ENCODE peak calls at places on chromosome 10, in eight cellular contexts. C is H9, G is AG04449, B is esophagus muscularis mucosa, A is right lobe of liver, I is stomach, Q is MCF 10A, N is A673. F is an unnamed sample.
A peak's percentile ranks its signal among the peaks of the same experiment; 100 is the strongest.

GRCh38 chr10:15363031-15363430 is 8.1 kb downstream of the FAM171A1 start:
- DNase-seq in C (no peak), G (no peak), B (no peak), A (no peak), I (no peak), Q (no peak), N (no peak), F (no peak)

GRCh38 chr10:34486008-34486407 is 329.1 kb downstream of the PARD3 start:
- DNase-seq in C (no peak), G (no peak), B (peak; percentile 39), A (no peak), I (no peak), Q (no peak), N (no peak), F (no peak)

GRCh38 chr10:48253970-48254657 is 20.4 kb downstream of the FRMPD2 start:
- DNase-seq in C (no peak), G (peak; percentile 60), B (peak; percentile 72), A (no peak), I (no peak), Q (peak; percentile 63), N (peak; percentile 72), F (no peak)

GRCh38 chr10:51291961-51292360 is 217.7 kb downstream of the PRKG1 start:
- DNase-seq in C (no peak), G (no peak), B (no peak), A (no peak), I (no peak), Q (no peak), N (no peak), F (no peak)

GRCh38 chr10:122140477-122140902 is 130.6 kb upstream of the BTBD16 start:
- DNase-seq in C (no peak), G (no peak), B (no peak), A (no peak), I (no peak), Q (peak; percentile 90), N (no peak), F (no peak)

GRCh38 chr10:124200011-124200410 is 106.6 kb upstream of the CHST15 start:
- DNase-seq in C (no peak), G (no peak), B (no peak), A (no peak), I (no peak), Q (peak; percentile 35), N (no peak), F (no peak)

GRCh38 chr10:35335133-35335532 is 1.2 kb upstream of the CCNY start:
- DNase-seq in C (no peak), G (no peak), B (no peak), A (no peak), I (no peak), Q (peak; percentile 29), N (no peak), F (no peak)

GRCh38 chr10:75433216-75433615 is 1.8 kb downstream of the LRMDA start:
- DNase-seq in C (no peak), G (no peak), B (no peak), A (no peak), I (no peak), Q (no peak), N (no peak), F (no peak)

DNA sequence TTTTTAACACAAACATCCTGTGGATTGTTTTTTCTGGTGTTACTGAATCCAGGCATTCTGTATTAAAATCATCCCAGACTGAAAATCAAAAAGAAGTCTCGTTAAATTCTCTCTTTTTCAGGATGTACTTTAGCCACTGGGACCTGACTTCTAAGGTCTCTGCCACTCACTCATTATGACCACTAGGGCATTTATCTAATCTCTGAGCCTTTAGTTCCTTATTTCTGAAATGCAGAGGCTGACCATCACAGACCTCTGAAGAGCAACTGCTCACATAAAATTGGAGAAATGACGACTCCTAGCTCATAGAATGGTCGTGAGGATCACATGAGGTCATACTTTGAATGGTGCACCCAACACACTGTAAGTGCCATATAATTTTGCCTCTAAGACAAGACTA is 63.2 kb downstream of the KCNMA1 start:
- DNase-seq in C (no peak), G (no peak), B (no peak), A (no peak), I (no peak), Q (no peak), N (no peak), F (no peak)
- TF ChIP-seq CTCF in C (peak; percentile 42), G (no peak), B (no peak), A (no peak), I (no peak), Q (no peak), N (no peak), F (no peak)

GRCh38 chr10:133277277-133277992 is 767 bp upstream of the ADAM8 start:
- DNase-seq in C (no peak), G (no peak), B (no peak), A (peak; percentile 34), I (no peak), Q (no peak), N (no peak), F (no peak)

GRCh38 chr10:133277993-133278576 is 1.4 kb upstream of the ADAM8 start:
- DNase-seq in C (no peak), G (no peak), B (no peak), A (peak; percentile 49), I (peak; percentile 69), Q (peak; percentile 64), N (no peak), F (no peak)

GRCh38 chr10:133275683-133276092 is 980 bp downstream of the ADAM8 start:
- DNase-seq in C (no peak), G (no peak), B (no peak), A (peak; percentile 24), I (no peak), Q (peak; percentile 25), N (no peak), F (no peak)

GRCh38 chr10:133276100-133276434 is 601 bp downstream of the ADAM8 start:
- DNase-seq in C (no peak), G (no peak), B (no peak), A (no peak), I (no peak), Q (no peak), N (no peak), F (no peak)

DNA sequence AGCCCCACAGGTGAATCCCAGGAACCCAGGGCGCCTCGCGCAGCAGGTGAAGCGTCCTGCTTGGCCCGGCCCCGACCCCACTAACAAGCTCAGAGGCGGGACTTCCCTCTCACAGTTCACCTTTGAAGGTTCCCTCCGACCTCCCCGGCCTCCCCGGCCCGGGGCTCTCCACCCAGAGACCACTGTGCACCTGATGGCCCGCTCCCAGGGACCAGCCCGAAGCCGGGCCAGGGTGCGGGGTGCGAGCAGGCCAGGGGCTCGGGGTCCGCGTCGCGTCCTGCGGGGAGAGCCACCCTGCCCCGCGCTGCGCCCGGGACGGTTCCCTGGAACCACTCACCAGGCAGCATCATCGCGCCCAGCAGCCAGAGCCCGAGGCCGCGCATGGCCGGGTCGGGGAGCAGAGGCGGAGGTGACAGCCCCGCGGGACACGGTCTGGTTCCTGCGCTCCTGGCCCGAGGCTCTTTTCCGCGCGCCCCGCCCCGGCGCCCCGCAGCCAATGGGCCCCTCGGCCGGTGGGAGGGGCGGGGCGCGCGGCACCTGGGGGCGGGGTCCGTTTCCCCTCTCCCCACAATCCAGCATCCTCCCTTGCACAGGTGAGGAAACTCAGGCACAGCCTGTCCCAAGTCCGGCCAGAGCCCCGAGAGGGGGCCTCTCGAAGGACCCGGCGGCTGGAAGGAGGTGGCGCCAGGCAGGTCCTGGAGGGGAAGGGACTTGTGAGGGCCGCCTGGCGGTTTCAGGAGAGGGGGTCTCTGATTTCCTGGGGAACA is at the start of gene ADAM8:
- DNase-seq in C (peak; percentile 90), G (no peak), B (no peak), A (peak; percentile 63), I (peak; percentile 65), Q (no peak), N (no peak), F (no peak)
- TF ChIP-seq CTCF in C (peak; percentile 19), G (no peak), B (no peak), A (no peak), I (no peak), Q (no peak), N (no peak), F (no peak)

DNA sequence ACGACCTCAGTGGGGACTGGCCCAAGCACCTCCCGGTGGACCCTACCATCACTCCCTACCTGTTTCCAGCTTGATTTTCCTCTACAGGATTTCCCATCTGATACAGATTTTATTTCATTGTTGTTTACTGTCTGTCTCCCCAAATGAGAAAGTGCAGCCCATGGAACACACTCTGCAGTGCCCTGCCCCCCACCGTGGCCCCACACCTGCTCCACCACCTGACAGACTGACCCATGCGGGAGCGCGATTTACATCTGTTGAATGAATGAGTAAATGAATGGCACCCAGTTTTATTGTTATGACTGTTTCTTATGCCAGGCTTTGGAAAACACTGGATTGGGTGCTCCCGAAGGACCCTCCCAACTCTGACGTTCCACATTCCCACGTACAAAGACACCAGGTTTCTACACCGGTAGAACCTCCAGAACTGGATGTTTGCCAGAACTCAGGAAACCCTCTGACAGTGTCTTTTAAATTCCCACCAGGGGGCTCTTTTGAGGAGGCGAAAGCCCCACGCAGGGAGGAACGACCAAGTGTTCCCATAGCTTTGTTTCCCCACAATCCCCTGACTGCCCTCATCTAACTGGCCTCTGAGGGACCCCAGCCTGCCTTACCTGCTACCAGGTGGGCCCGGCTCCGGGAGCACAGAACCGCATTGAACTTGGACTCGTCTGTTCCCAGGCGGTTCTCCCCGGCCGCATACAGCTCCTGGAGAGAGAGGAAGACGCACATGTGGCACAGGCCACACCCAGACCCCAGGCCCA is 29.0 kb downstream of the PLAC9 start:
- DNase-seq in C (peak; percentile 42), G (no peak), B (no peak), A (no peak), I (no peak), Q (no peak), N (peak; percentile 62), F (no peak)
- TF ChIP-seq CTCF in C (peak; percentile 62), G (no peak), B (no peak), A (peak; percentile 10), I (no peak), Q (no peak), N (peak; percentile 47), F (peak; percentile 47)

GRCh38 chr10:18618995-18619394 is 32.4 kb downstream of the NSUN6 start:
- DNase-seq in C (no peak), G (no peak), B (no peak), A (no peak), I (no peak), Q (no peak), N (peak; percentile 45), F (no peak)

GRCh38 chr10:18615618-18616017 is 35.8 kb downstream of the NSUN6 start:
- DNase-seq in C (no peak), G (no peak), B (no peak), A (no peak), I (no peak), Q (peak; percentile 47), N (no peak), F (no peak)

GRCh38 chr10:18611168-18611567 is 40.2 kb downstream of the NSUN6 start:
- DNase-seq in C (no peak), G (no peak), B (no peak), A (no peak), I (no peak), Q (no peak), N (no peak), F (no peak)

GRCh38 chr10:18620856-18621255 is 30.5 kb downstream of the NSUN6 start:
- DNase-seq in C (no peak), G (no peak), B (no peak), A (no peak), I (no peak), Q (no peak), N (no peak), F (no peak)

DNA sequence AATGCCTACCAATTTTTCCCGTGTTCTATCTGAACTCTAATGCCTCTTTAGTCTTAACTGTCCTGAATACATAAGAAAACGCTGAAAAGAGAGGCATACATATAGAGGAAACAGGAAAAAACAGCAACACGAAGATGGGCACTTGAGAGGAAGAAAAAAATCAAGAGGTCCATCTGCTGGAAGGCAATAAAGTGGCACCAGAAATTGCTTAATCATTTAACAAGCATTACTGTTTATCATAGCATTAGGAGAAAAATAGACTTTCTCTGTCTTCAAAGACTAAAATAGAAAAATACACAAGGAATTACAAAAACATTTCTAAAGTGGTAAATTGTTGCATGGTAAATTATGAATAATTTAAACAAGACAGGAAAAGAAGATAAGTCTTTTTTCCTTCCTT is 35.0 kb downstream of the NSUN6 start:
- DNase-seq in C (no peak), G (no peak), B (no peak), A (no peak), I (no peak), Q (no peak), N (peak; percentile 47), F (no peak)
- TF ChIP-seq CTCF in C (no peak), G (no peak), B (no peak), A (peak; percentile 29), I (no peak), Q (peak; percentile 6), N (peak; percentile 46), F (no peak)